ENCODE peak calls at places on chromosomes 4 and X, in eight cellular contexts. Y, Q, G, N, R, J, K and F are unnamed samples. For H3K4me1, the result is how much of the 10 kb centered on the place peaks cover.

GRCh38 chrX:69285401-69285871 is 120.2 kb upstream of the PJA1 start:
- DNase-seq in N (peak), J (peak), Y (peak), Q (no peak), R (no peak), G (peak), K (no peak), F (no peak)

GRCh38 chr4:145769450-145770037 is 89.6 kb downstream of the C4orf51 start:
- DNase-seq in J (no peak), R (no peak), Q (no peak), N (no peak), Y (no peak), K (no peak), G (no peak), F (no peak)

GRCh38 chr4:10164877-10165283 is 48.3 kb upstream of the WDR1 start:
- DNase-seq in N (peak), K (no peak), Q (no peak), R (peak), J (peak), Y (peak), G (no peak), F (peak)

GRCh38 chr4:41644288-41644914 is 104.1 kb downstream of the PHOX2B start:
- DNase-seq in G (peak), Y (peak), N (peak), Q (no peak), J (peak), K (peak), R (peak), F (peak)

GRCh38 chr4:105140684-105141490 is 5.8 kb upstream of the TET2 start:
- DNase-seq in G (no peak), Q (peak), K (no peak), Y (peak), J (peak), R (no peak), N (peak), F (peak)

GRCh38 chrX:38055170-38055847 is 49.0 kb downstream of the SYTL5 start:
- DNase-seq in Q (no peak), J (no peak), G (no peak), Y (peak), N (no peak), R (no peak), K (no peak), F (no peak)

GRCh38 chr4:1328267-1329155 is 18.5 kb upstream of the UVSSA start:
- DNase-seq in N (no peak), G (peak), J (no peak), Y (no peak), K (no peak), R (no peak), Q (no peak), F (no peak)

GRCh38 chrX:110743679-110744340 is 51.8 kb downstream of the CHRDL1 start:
- DNase-seq in Y (no peak), J (no peak), N (no peak), Q (no peak), G (no peak), K (no peak), R (no peak), F (no peak)

GRCh38 chr4:11230888-11231287 is 197.8 kb downstream of the HS3ST1 start:
- DNase-seq in R (no peak), Y (no peak), N (no peak), J (no peak), Q (no peak), K (no peak), G (no peak), F (no peak)

GRCh38 chr4:188987011-188987410 is 847.8 kb downstream of the TRIML1 start:
- DNase-seq in Y (no peak), N (no peak), G (no peak), K (no peak), Q (no peak), R (no peak), J (no peak), F (no peak)

GRCh38 chr4:74133786-74134499 is 24.0 kb upstream of the MTHFD2L start:
- DNase-seq in Y (peak), Q (no peak), N (peak), R (peak), K (peak), G (peak), J (peak), F (peak)

GRCh38 chrX:140715787-140716186 is 6.2 kb downstream of the LINC00632 start:
- DNase-seq in K (no peak), J (no peak), G (no peak), R (no peak), N (no peak), Y (no peak), Q (no peak), F (no peak)

GRCh38 chr4:189206953-189207352 is 733.7 kb upstream of the FRG1 start:
- DNase-seq in Q (no peak), Y (no peak), R (no peak), K (no peak), J (no peak), N (no peak), G (no peak), F (peak)

GRCh38 chrX:57155171-57155570 is 18.0 kb upstream of the SPIN2A start:
- DNase-seq in K (no peak), Y (no peak), N (peak), G (no peak), J (no peak), Q (no peak), R (no peak), F (no peak)

GRCh38 chr4:148052448-148052847 is 320.6 kb downstream of the ARHGAP10 start:
- DNase-seq in N (no peak), Q (peak), G (no peak), R (no peak), J (no peak), K (no peak), Y (peak), F (no peak)

GRCh38 chr4:148051403-148051802 is 319.5 kb downstream of the ARHGAP10 start:
- DNase-seq in K (no peak), G (no peak), Q (no peak), J (no peak), N (no peak), Y (no peak), R (no peak), F (no peak)

GRCh38 chr4:148055844-148056243 is 324.0 kb downstream of the ARHGAP10 start:
- DNase-seq in N (no peak), K (no peak), G (no peak), Q (no peak), J (no peak), Y (no peak), R (no peak), F (no peak)

GRCh38 chr4:148054275-148054674 is 322.4 kb downstream of the ARHGAP10 start:
- DNase-seq in N (peak), G (no peak), J (no peak), Y (no peak), R (no peak), K (no peak), Q (peak), F (peak)

GRCh38 chr4:148053298-148054003 is 321.6 kb downstream of the ARHGAP10 start:
- DNase-seq in G (no peak), R (no peak), N (no peak), Q (no peak), Y (no peak), J (no peak), K (no peak), F (no peak)
- H3K4me1 ChIP-seq in G (under half), R (under half), N (under half), Q (half or more), Y (under half), J (under half), K (under half), F (under half)

GRCh38 chr4:6914448-6914847 is 4.8 kb downstream of the TBC1D14 start:
- DNase-seq in J (no peak), N (no peak), R (no peak), Y (no peak), G (no peak), Q (no peak), K (no peak), F (no peak)

GRCh38 chr4:6910340-6910959 is 824 bp downstream of the TBC1D14 start:
- DNase-seq in R (no peak), Y (no peak), G (no peak), Q (no peak), K (no peak), N (peak), J (peak), F (no peak)

GRCh38 chr4:6910960-6911874 is 1.6 kb downstream of the TBC1D14 start:
- DNase-seq in R (no peak), Y (no peak), G (no peak), Q (no peak), N (no peak), J (no peak), K (no peak), F (no peak)

GRCh38 chr4:6913350-6913749 is 3.7 kb downstream of the TBC1D14 start:
- DNase-seq in G (no peak), Q (no peak), Y (no peak), R (no peak), N (no peak), J (no peak), K (no peak), F (no peak)

GRCh38 chr4:6912412-6912811 is 2.8 kb downstream of the TBC1D14 start:
- DNase-seq in R (no peak), J (no peak), Q (no peak), K (no peak), G (no peak), Y (no peak), N (no peak), F (no peak)
- H3K4me1 ChIP-seq in R (half or more), J (half or more), Q (under half), K (under half), G (under half), Y (under half), N (under half), F (under half)

GRCh38 chrX:148771440-148771839 is 271.0 kb downstream of the AFF2 start:
- DNase-seq in G (no peak), J (no peak), N (no peak), K (no peak), Q (no peak), Y (no peak), R (no peak), F (no peak)

DNA sequence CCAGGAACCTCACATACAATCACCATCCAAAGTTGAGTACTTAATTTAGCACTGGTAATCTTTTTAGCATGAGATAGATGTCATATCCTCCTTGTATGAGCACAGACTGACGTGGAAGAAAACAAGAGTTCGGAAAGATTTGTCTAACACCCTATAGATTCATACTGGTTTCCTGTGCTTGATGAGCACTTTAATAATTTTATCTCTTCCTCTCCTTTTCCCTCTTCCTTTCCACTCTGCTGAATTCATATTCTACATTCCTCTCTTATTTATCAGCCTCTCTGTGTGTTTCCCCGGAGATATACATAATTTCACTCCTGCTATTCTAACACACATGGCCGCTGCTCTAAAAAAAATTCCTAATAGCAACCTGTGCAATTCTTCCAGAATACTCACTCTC is 273.9 kb downstream of the AFF2 start:
- DNase-seq in J (no peak), N (no peak), Y (peak), G (no peak), R (no peak), Q (no peak), K (no peak), F (no peak)
- H3K4me1 ChIP-seq in J (under half), N (under half), Y (under half), G (under half), R (under half), Q (under half), K (under half), F (under half)

GRCh38 chrX:40085086-40085551 is 12.6 kb downstream of the BCOR start:
- DNase-seq in G (no peak), Q (no peak), J (peak), N (no peak), Y (peak), K (no peak), R (no peak), F (no peak)
- H3K4me1 ChIP-seq in G (under half), Q (under half), J (half or more), N (under half), Y (half or more), K (under half), R (under half), F (under half)

DNA sequence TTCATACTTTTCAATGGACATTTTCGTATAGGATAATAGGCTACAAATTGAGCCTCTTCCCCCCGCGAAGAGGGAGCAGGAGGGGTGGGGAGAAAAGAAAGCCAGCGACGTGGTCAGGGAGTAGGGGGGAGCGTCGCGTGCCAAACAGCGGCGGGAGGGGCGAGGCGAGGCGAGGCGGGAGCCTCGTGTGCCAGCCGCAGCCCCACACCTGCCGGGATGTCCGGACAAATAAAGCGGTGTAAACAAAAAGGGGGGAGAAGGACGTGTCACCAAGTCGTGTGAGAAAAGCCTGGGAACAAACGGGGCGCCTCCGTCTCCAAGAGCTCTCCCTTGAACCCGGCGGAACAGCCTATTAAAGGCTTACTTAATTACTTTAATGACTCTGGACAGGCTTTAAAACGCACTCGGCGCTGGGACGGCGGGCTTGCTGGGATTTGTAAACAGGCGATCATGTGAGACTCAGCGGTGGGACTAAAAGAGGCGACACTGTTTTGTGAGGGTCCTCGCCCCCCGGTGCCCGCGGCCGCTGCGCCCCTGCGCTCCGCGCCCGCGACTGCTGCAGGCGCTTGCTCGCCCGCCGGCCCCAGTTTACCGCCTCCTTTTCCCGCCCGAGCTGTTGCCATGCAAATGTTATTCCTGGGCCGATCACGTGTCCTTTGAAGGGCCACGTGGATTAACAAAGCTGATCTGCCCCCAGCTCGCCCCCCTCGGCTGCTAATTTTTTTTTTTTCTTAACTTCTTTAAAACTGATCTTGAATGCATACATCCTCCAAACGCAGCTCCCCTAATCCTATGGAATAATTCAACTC is at the start of gene HELT:
- DNase-seq in Q (no peak), K (no peak), N (no peak), J (no peak), R (no peak), Y (no peak), G (no peak), F (no peak)
- H3K4me1 ChIP-seq in Q (under half), K (under half), N (under half), J (under half), R (under half), Y (under half), G (under half), F (under half)

DNA sequence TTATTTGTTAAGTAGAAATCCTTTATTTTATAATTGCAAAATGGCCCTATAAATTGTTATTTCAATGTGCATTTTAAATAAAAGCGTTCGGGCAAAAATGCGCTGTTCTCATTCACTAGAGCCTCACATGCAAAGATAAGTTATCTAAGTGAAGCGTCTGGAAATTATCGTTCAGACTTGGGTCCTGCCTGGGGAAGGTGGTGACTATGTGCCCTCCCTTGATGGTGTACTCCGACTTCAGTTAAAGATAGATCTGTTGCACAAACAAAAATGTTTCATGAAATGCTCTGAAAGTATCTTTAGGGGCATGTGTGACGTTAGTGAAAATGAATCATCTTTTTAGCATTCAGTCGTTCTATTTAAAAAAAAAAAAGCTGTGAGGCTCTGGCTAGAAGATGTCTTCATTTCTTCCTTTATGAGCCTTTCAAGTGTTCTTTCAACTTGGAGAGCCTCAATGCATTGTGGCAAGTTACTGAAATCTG is 82.8 kb downstream of the AFF1 start:
- DNase-seq in Y (peak), J (peak), G (no peak), N (no peak), R (no peak), K (no peak), Q (peak), F (no peak)
- H3K4me1 ChIP-seq in Y (half or more), J (under half), G (under half), N (under half), R (under half), K (under half), Q (under half), F (under half)